ENCODE peak calls at places on chromosomes 4 and X, in eight cellular contexts. One of them, this sample, is unnamed.

GRCh38 chrX:24860140-24860539 is 155.6 kb downstream of the ARX start:
- DNase-seq in BJ: no peak
- DNase-seq in heart left ventricle: no peak
- DNase-seq in stimulated activated CD4-positive, alpha-beta T cell treated with anti-CD3 and anti-CD28 coated beads, Interleukin-1b, Interleukin-23, amount 100 ng/mL, for 1 hour: no peak
- DNase-seq in breast epithelium: no peak
- DNase-seq in Peyer's patch: no peak
- DNase-seq in dorsolateral prefrontal cortex: no peak
- DNase-seq in SK-N-SH: no peak
- DNase-seq in this sample: no peak

GRCh38 chr4:79652232-79652631 is 244.2 kb upstream of the GK2 start:
- DNase-seq in stimulated activated CD4-positive, alpha-beta T cell treated with anti-CD3 and anti-CD28 coated beads, Interleukin-1b, Interleukin-23, amount 100 ng/mL, for 1 hour: no peak
- DNase-seq in SK-N-SH: no peak
- DNase-seq in breast epithelium: no peak
- DNase-seq in heart left ventricle: no peak
- DNase-seq in dorsolateral prefrontal cortex: no peak
- DNase-seq in Peyer's patch: no peak
- DNase-seq in BJ: no peak
- DNase-seq in this sample: no peak

GRCh38 chr4:16032382-16032743 is 51.5 kb downstream of the PROM1 start:
- DNase-seq in dorsolateral prefrontal cortex: no peak
- DNase-seq in BJ: no peak
- DNase-seq in heart left ventricle: no peak
- DNase-seq in SK-N-SH: no peak
- DNase-seq in breast epithelium: no peak
- DNase-seq in Peyer's patch: no peak
- DNase-seq in stimulated activated CD4-positive, alpha-beta T cell treated with anti-CD3 and anti-CD28 coated beads, Interleukin-1b, Interleukin-23, amount 100 ng/mL, for 1 hour: no peak
- DNase-seq in this sample: no peak

GRCh38 chrX:9997524-9997923 is 30.4 kb downstream of the CLDN34 start:
- DNase-seq in Peyer's patch: no peak
- DNase-seq in SK-N-SH: no peak
- DNase-seq in dorsolateral prefrontal cortex: no peak
- DNase-seq in stimulated activated CD4-positive, alpha-beta T cell treated with anti-CD3 and anti-CD28 coated beads, Interleukin-1b, Interleukin-23, amount 100 ng/mL, for 1 hour: peak; percentile 17
- DNase-seq in breast epithelium: no peak
- DNase-seq in heart left ventricle: peak; percentile 45
- DNase-seq in BJ: no peak
- DNase-seq in this sample: no peak

GRCh38 chr4:147054241-147054902 is 108.7 kb upstream of the TTC29 start:
- DNase-seq in heart left ventricle: no peak
- DNase-seq in Peyer's patch: no peak
- DNase-seq in dorsolateral prefrontal cortex: no peak
- DNase-seq in SK-N-SH: no peak
- DNase-seq in BJ: no peak
- DNase-seq in stimulated activated CD4-positive, alpha-beta T cell treated with anti-CD3 and anti-CD28 coated beads, Interleukin-1b, Interleukin-23, amount 100 ng/mL, for 1 hour: no peak
- DNase-seq in breast epithelium: no peak
- DNase-seq in this sample: no peak

GRCh38 chrX:52934704-52935468 is 23.4 kb downstream of the FAM156A start:
- DNase-seq in breast epithelium: peak; percentile 87
- DNase-seq in SK-N-SH: peak; percentile 92
- DNase-seq in Peyer's patch: peak; percentile 98
- DNase-seq in heart left ventricle: peak; percentile 98
- DNase-seq in dorsolateral prefrontal cortex: peak; percentile 97
- DNase-seq in stimulated activated CD4-positive, alpha-beta T cell treated with anti-CD3 and anti-CD28 coated beads, Interleukin-1b, Interleukin-23, amount 100 ng/mL, for 1 hour: peak; percentile 72
- DNase-seq in BJ: peak; percentile 62
- DNase-seq in this sample: peak; percentile 97

GRCh38 chr4:143346208-143346607 is 9.5 kb downstream of the GAB1 start:
- DNase-seq in breast epithelium: no peak
- DNase-seq in BJ: no peak
- DNase-seq in stimulated activated CD4-positive, alpha-beta T cell treated with anti-CD3 and anti-CD28 coated beads, Interleukin-1b, Interleukin-23, amount 100 ng/mL, for 1 hour: no peak
- DNase-seq in SK-N-SH: no peak
- DNase-seq in dorsolateral prefrontal cortex: no peak
- DNase-seq in Peyer's patch: no peak
- DNase-seq in heart left ventricle: no peak
- DNase-seq in this sample: no peak

GRCh38 chr4:74283614-74284013 is 24.7 kb upstream of the EPGN start:
- DNase-seq in Peyer's patch: no peak
- DNase-seq in stimulated activated CD4-positive, alpha-beta T cell treated with anti-CD3 and anti-CD28 coated beads, Interleukin-1b, Interleukin-23, amount 100 ng/mL, for 1 hour: no peak
- DNase-seq in BJ: peak; percentile 23
- DNase-seq in dorsolateral prefrontal cortex: no peak
- DNase-seq in heart left ventricle: no peak
- DNase-seq in breast epithelium: no peak
- DNase-seq in SK-N-SH: no peak
- DNase-seq in this sample: no peak

GRCh38 chr4:152594981-152595916 is 59.4 kb upstream of the FBXW7 start:
- DNase-seq in Peyer's patch: no peak
- DNase-seq in SK-N-SH: no peak
- DNase-seq in stimulated activated CD4-positive, alpha-beta T cell treated with anti-CD3 and anti-CD28 coated beads, Interleukin-1b, Interleukin-23, amount 100 ng/mL, for 1 hour: no peak
- DNase-seq in breast epithelium: no peak
- DNase-seq in dorsolateral prefrontal cortex: no peak
- DNase-seq in heart left ventricle: no peak
- DNase-seq in BJ: no peak
- DNase-seq in this sample: no peak

GRCh38 chr4:59540311-59540710 is 1659.8 kb upstream of the ADGRL3 start:
- DNase-seq in breast epithelium: no peak
- DNase-seq in BJ: no peak
- DNase-seq in Peyer's patch: no peak
- DNase-seq in dorsolateral prefrontal cortex: no peak
- DNase-seq in heart left ventricle: no peak
- DNase-seq in SK-N-SH: no peak
- DNase-seq in stimulated activated CD4-positive, alpha-beta T cell treated with anti-CD3 and anti-CD28 coated beads, Interleukin-1b, Interleukin-23, amount 100 ng/mL, for 1 hour: no peak
- DNase-seq in this sample: no peak

GRCh38 chr4:140851032-140851636 is 94.9 kb upstream of the TBC1D9 start:
- DNase-seq in breast epithelium: no peak
- DNase-seq in stimulated activated CD4-positive, alpha-beta T cell treated with anti-CD3 and anti-CD28 coated beads, Interleukin-1b, Interleukin-23, amount 100 ng/mL, for 1 hour: no peak
- DNase-seq in Peyer's patch: peak; percentile 74
- DNase-seq in SK-N-SH: peak; percentile 54
- DNase-seq in heart left ventricle: no peak
- DNase-seq in dorsolateral prefrontal cortex: no peak
- DNase-seq in BJ: no peak
- DNase-seq in this sample: peak; percentile 42

GRCh38 chr4:84634961-84635360 is 52.0 kb downstream of the CDS1 start:
- DNase-seq in dorsolateral prefrontal cortex: no peak
- DNase-seq in BJ: no peak
- DNase-seq in breast epithelium: no peak
- DNase-seq in heart left ventricle: no peak
- DNase-seq in stimulated activated CD4-positive, alpha-beta T cell treated with anti-CD3 and anti-CD28 coated beads, Interleukin-1b, Interleukin-23, amount 100 ng/mL, for 1 hour: no peak
- DNase-seq in SK-N-SH: no peak
- DNase-seq in Peyer's patch: no peak
- DNase-seq in this sample: no peak

GRCh38 chr4:65943076-65943475 is 272.8 kb upstream of the EPHA5 start:
- DNase-seq in heart left ventricle: no peak
- DNase-seq in SK-N-SH: no peak
- DNase-seq in dorsolateral prefrontal cortex: no peak
- DNase-seq in BJ: peak; percentile 13
- DNase-seq in breast epithelium: no peak
- DNase-seq in Peyer's patch: no peak
- DNase-seq in stimulated activated CD4-positive, alpha-beta T cell treated with anti-CD3 and anti-CD28 coated beads, Interleukin-1b, Interleukin-23, amount 100 ng/mL, for 1 hour: no peak
- DNase-seq in this sample: no peak

GRCh38 chr4:113101669-113102068 is 52.2 kb downstream of the ANK2 start:
- DNase-seq in BJ: peak; percentile 14
- DNase-seq in dorsolateral prefrontal cortex: no peak
- DNase-seq in Peyer's patch: no peak
- DNase-seq in breast epithelium: no peak
- DNase-seq in SK-N-SH: no peak
- DNase-seq in stimulated activated CD4-positive, alpha-beta T cell treated with anti-CD3 and anti-CD28 coated beads, Interleukin-1b, Interleukin-23, amount 100 ng/mL, for 1 hour: no peak
- DNase-seq in heart left ventricle: no peak
- DNase-seq in this sample: no peak

This sample was measured in transverse colon.